ENCODE peak calls at places on chromosomes 16 and 17, in four cellular contexts. One of them, this sample, is unnamed.

GRCh38 chr16:49158029-49158642 is 123.5 kb downstream of the CBLN1 start:
- DNase-seq in thoracic aorta: no peak
- DNase-seq in naive thymus-derived CD8-positive, alpha-beta T cell: no peak
- DNase-seq in kidney glomerular epithelial cell: peak
- DNase-seq in this sample: peak

GRCh38 chr17:51909971-51910370 is 248.5 kb downstream of the CA10 start:
- DNase-seq in thoracic aorta: no peak
- DNase-seq in kidney glomerular epithelial cell: no peak
- DNase-seq in naive thymus-derived CD8-positive, alpha-beta T cell: no peak
- DNase-seq in this sample: no peak

GRCh38 chr17:8409966-8410881 is 12.6 kb upstream of the RNF222 start:
- DNase-seq in kidney glomerular epithelial cell: peak
- DNase-seq in thoracic aorta: peak
- DNase-seq in naive thymus-derived CD8-positive, alpha-beta T cell: peak
- DNase-seq in this sample: peak

GRCh38 chr17:79749156-79749815 is 18.5 kb downstream of the ENPP7 start:
- DNase-seq in thoracic aorta: no peak
- DNase-seq in naive thymus-derived CD8-positive, alpha-beta T cell: no peak
- DNase-seq in kidney glomerular epithelial cell: peak
- DNase-seq in this sample: peak

GRCh38 chr17:15265131-15265530 is at the start of gene PMP22:
- DNase-seq in kidney glomerular epithelial cell: no peak
- DNase-seq in thoracic aorta: no peak
- DNase-seq in naive thymus-derived CD8-positive, alpha-beta T cell: no peak
- DNase-seq in this sample: no peak

GRCh38 chr17:65050438-65050837 is 6.1 kb downstream of the GNA13 start:
- DNase-seq in thoracic aorta: no peak
- DNase-seq in naive thymus-derived CD8-positive, alpha-beta T cell: no peak
- DNase-seq in kidney glomerular epithelial cell: no peak
- DNase-seq in this sample: no peak

GRCh38 chr16:77946834-77947233 is 75.5 kb upstream of the CLEC3A start:
- DNase-seq in thoracic aorta: no peak
- DNase-seq in naive thymus-derived CD8-positive, alpha-beta T cell: no peak
- DNase-seq in kidney glomerular epithelial cell: no peak
- DNase-seq in this sample: no peak

GRCh38 chr16:50602531-50603205 is 54.5 kb downstream of the NKD1 start:
- DNase-seq in naive thymus-derived CD8-positive, alpha-beta T cell: peak
- DNase-seq in kidney glomerular epithelial cell: no peak
- DNase-seq in thoracic aorta: no peak
- DNase-seq in this sample: no peak

GRCh38 chr16:63365665-63366064 is 1329.4 kb upstream of the CDH8 start:
- DNase-seq in kidney glomerular epithelial cell: no peak
- DNase-seq in thoracic aorta: no peak
- DNase-seq in naive thymus-derived CD8-positive, alpha-beta T cell: no peak
- DNase-seq in this sample: no peak

GRCh38 chr17:12982224-12982623 is 35.6 kb downstream of the ELAC2 start:
- DNase-seq in kidney glomerular epithelial cell: no peak
- DNase-seq in naive thymus-derived CD8-positive, alpha-beta T cell: no peak
- DNase-seq in thoracic aorta: no peak
- DNase-seq in this sample: no peak

GRCh38 chr16:23286131-23286532 is 16.0 kb upstream of the SCNN1B start:
- DNase-seq in thoracic aorta: no peak
- DNase-seq in kidney glomerular epithelial cell: peak
- DNase-seq in naive thymus-derived CD8-positive, alpha-beta T cell: no peak
- DNase-seq in this sample: peak

GRCh38 chr16:85123891-85124635 is 11.8 kb upstream of the CIBAR2 start:
- DNase-seq in naive thymus-derived CD8-positive, alpha-beta T cell: no peak
- DNase-seq in kidney glomerular epithelial cell: no peak
- DNase-seq in thoracic aorta: peak
- DNase-seq in this sample: peak

GRCh38 chr17:6066183-6066948 is 3.8 kb upstream of the WSCD1 start:
- DNase-seq in naive thymus-derived CD8-positive, alpha-beta T cell: no peak
- DNase-seq in thoracic aorta: no peak
- DNase-seq in kidney glomerular epithelial cell: no peak
- DNase-seq in this sample: peak

GRCh38 chr16:68251812-68252211 is 6.6 kb downstream of the PLA2G15 start:
- DNase-seq in thoracic aorta: no peak
- DNase-seq in kidney glomerular epithelial cell: no peak
- DNase-seq in naive thymus-derived CD8-positive, alpha-beta T cell: no peak
- DNase-seq in this sample: no peak

GRCh38 chr16:48499822-48500440 is 110.0 kb downstream of the N4BP1 start:
- DNase-seq in naive thymus-derived CD8-positive, alpha-beta T cell: no peak
- DNase-seq in thoracic aorta: no peak
- DNase-seq in kidney glomerular epithelial cell: peak
- DNase-seq in this sample: peak

GRCh38 chr17:74430385-74430705 is 1.5 kb upstream of the GPRC5C start:
- DNase-seq in thoracic aorta: no peak
- DNase-seq in kidney glomerular epithelial cell: no peak
- DNase-seq in naive thymus-derived CD8-positive, alpha-beta T cell: no peak
- DNase-seq in this sample: no peak

GRCh38 chr17:65365209-65365608 is 196.2 kb downstream of the AXIN2 start:
- DNase-seq in thoracic aorta: no peak
- DNase-seq in naive thymus-derived CD8-positive, alpha-beta T cell: no peak
- DNase-seq in kidney glomerular epithelial cell: no peak
- DNase-seq in this sample: no peak

GRCh38 chr17:56930739-56931337 is 17.0 kb upstream of the TRIM25 start:
- DNase-seq in naive thymus-derived CD8-positive, alpha-beta T cell: no peak
- DNase-seq in kidney glomerular epithelial cell: no peak
- DNase-seq in thoracic aorta: no peak
- DNase-seq in this sample: no peak

GRCh38 chr16:27177031-27177774 is 26.1 kb upstream of the KDM8 start:
- DNase-seq in kidney glomerular epithelial cell: peak
- DNase-seq in thoracic aorta: no peak
- DNase-seq in naive thymus-derived CD8-positive, alpha-beta T cell: no peak
- DNase-seq in this sample: peak

GRCh38 chr17:82412535-82413520 is 5.3 kb upstream of the HEXD start:
- DNase-seq in thoracic aorta: no peak
- DNase-seq in kidney glomerular epithelial cell: no peak
- DNase-seq in naive thymus-derived CD8-positive, alpha-beta T cell: no peak
- DNase-seq in this sample: no peak

This sample was measured in renal cortical epithelial cell.